ENCODE peak calls at places on chromosomes 11 and 22, in five cellular contexts. One of them, this sample, is unnamed.

GRCh38 chr11:62602141-62603071 is 741 bp upstream of the MTA2 start:
- DNase-seq in spleen: peak; percentile 91
- DNase-seq in IMR-90: peak; percentile 46
- DNase-seq in left ventricle myocardium inferior: peak; percentile 74
- DNase-seq in H1: no peak
- DNase-seq in this sample: peak; percentile 57

GRCh38 chr11:26319906-26320305 is 12.0 kb upstream of the ANO3 start:
- DNase-seq in spleen: no peak
- DNase-seq in IMR-90: no peak
- DNase-seq in left ventricle myocardium inferior: no peak
- DNase-seq in H1: no peak
- DNase-seq in this sample: no peak

GRCh38 chr11:81907996-81908395 is 825.7 kb downstream of the FAM181B start:
- DNase-seq in left ventricle myocardium inferior: no peak
- DNase-seq in IMR-90: no peak
- DNase-seq in H1: no peak
- DNase-seq in spleen: no peak
- DNase-seq in this sample: no peak

GRCh38 chr11:40129276-40129675 is 1330.2 kb downstream of the LRRC4C start:
- DNase-seq in spleen: no peak
- DNase-seq in left ventricle myocardium inferior: no peak
- DNase-seq in IMR-90: no peak
- DNase-seq in H1: no peak
- DNase-seq in this sample: no peak

GRCh38 chr11:116984589-116984988 is 113.6 kb downstream of the SIK3 start:
- DNase-seq in spleen: no peak
- DNase-seq in H1: no peak
- DNase-seq in left ventricle myocardium inferior: no peak
- DNase-seq in IMR-90: peak; percentile 98
- DNase-seq in this sample: no peak

GRCh38 chr11:88042238-88043032 is 132.8 kb downstream of the RAB38 start:
- DNase-seq in spleen: no peak
- DNase-seq in H1: no peak
- DNase-seq in left ventricle myocardium inferior: no peak
- DNase-seq in IMR-90: no peak
- DNase-seq in this sample: no peak

GRCh38 chr11:32427616-32427934 is 7.8 kb downstream of the WT1 start:
- DNase-seq in IMR-90: no peak
- DNase-seq in left ventricle myocardium inferior: no peak
- DNase-seq in spleen: no peak
- DNase-seq in H1: no peak
- DNase-seq in this sample: no peak

GRCh38 chr22:49240472-49240871 is 587.2 kb downstream of the BRD1 start:
- DNase-seq in IMR-90: no peak
- DNase-seq in left ventricle myocardium inferior: no peak
- DNase-seq in H1: no peak
- DNase-seq in spleen: peak; percentile 70
- DNase-seq in this sample: no peak

GRCh38 chr11:120127236-120127635 is 10.7 kb downstream of the TRIM29 start:
- DNase-seq in left ventricle myocardium inferior: no peak
- DNase-seq in IMR-90: no peak
- DNase-seq in H1: no peak
- DNase-seq in spleen: peak; percentile 37
- DNase-seq in this sample: no peak

GRCh38 chr11:81870815-81871214 is 862.8 kb downstream of the FAM181B start:
- DNase-seq in spleen: no peak
- DNase-seq in IMR-90: no peak
- DNase-seq in left ventricle myocardium inferior: no peak
- DNase-seq in H1: no peak
- DNase-seq in this sample: no peak

GRCh38 chr11:8917157-8917820 is 6.3 kb downstream of the AKIP1 start:
- DNase-seq in IMR-90: peak; percentile 93
- DNase-seq in H1: no peak
- DNase-seq in left ventricle myocardium inferior: no peak
- DNase-seq in spleen: no peak
- DNase-seq in this sample: no peak
- H3K27ac ChIP-seq in IMR-90: peak overlapping the region; percentile 93
- H3K27ac ChIP-seq in H1: no peak overlapping the region
- H3K27ac ChIP-seq in left ventricle myocardium inferior: peak overlapping the region; percentile 22
- H3K27ac ChIP-seq in spleen: peak overlapping the region; percentile 54
- H3K27ac ChIP-seq in this sample: no peak overlapping the region

DNA sequence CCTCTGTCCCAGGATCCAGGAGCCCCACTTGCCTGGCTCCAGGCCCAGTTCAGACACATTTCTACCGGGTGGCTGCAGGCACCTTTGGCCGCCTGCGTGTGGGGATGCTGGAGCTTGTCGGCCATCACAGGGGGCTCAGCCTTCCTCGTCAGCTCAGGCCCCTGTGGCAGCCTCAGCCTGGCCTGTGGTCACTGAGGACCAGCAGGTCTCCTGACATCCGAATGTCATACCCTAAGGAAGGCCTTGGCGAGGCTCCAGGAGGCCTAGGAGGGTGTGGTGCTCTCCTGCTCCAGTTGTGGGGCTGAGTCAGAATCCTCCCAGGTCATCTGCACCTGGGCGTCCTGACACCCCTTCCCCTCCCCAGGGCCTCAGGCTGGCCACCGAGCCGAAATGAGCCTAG is 14.9 kb upstream of the SOX10 start:
- DNase-seq in IMR-90: no peak
- DNase-seq in H1: no peak
- DNase-seq in spleen: no peak
- DNase-seq in left ventricle myocardium inferior: no peak
- DNase-seq in this sample: no peak
- TF ChIP-seq CTCF in IMR-90: no peak
- TF ChIP-seq CTCF in H1: no peak
- TF ChIP-seq CTCF in spleen: no peak
- TF ChIP-seq CTCF in left ventricle myocardium inferior: no peak
- TF ChIP-seq CTCF in this sample: no peak

GRCh38 chr11:65298655-65299179 is 15.9 kb upstream of the CDC42EP2 start:
- DNase-seq in left ventricle myocardium inferior: peak; percentile 76
- DNase-seq in spleen: peak; percentile 65
- DNase-seq in H1: no peak
- DNase-seq in IMR-90: peak; percentile 81
- DNase-seq in this sample: no peak

GRCh38 chr11:65295571-65296338 is 18.9 kb upstream of the CDC42EP2 start:
- DNase-seq in left ventricle myocardium inferior: no peak
- DNase-seq in H1: no peak
- DNase-seq in IMR-90: no peak
- DNase-seq in spleen: peak; percentile 42
- DNase-seq in this sample: no peak

GRCh38 chr11:65298131-65298535 is 16.5 kb upstream of the CDC42EP2 start:
- DNase-seq in left ventricle myocardium inferior: peak; percentile 93
- DNase-seq in spleen: peak; percentile 86
- DNase-seq in IMR-90: peak; percentile 78
- DNase-seq in H1: no peak
- DNase-seq in this sample: peak; percentile 75

GRCh38 chr11:65295001-65295400 is 19.7 kb upstream of the CDC42EP2 start:
- DNase-seq in IMR-90: no peak
- DNase-seq in spleen: no peak
- DNase-seq in left ventricle myocardium inferior: peak; percentile 49
- DNase-seq in H1: no peak
- DNase-seq in this sample: no peak

GRCh38 chr11:65297026-65297667 is 17.5 kb upstream of the CDC42EP2 start:
- DNase-seq in spleen: peak; percentile 72
- DNase-seq in IMR-90: no peak
- DNase-seq in left ventricle myocardium inferior: peak; percentile 60
- DNase-seq in H1: no peak
- DNase-seq in this sample: peak; percentile 38
- H3K27ac ChIP-seq in spleen: peak overlapping the region; percentile 84
- H3K27ac ChIP-seq in IMR-90: peak overlapping the region; percentile 66
- H3K27ac ChIP-seq in left ventricle myocardium inferior: peak overlapping the region; percentile 90
- H3K27ac ChIP-seq in H1: no peak overlapping the region
- H3K27ac ChIP-seq in this sample: peak overlapping the region; percentile 93

GRCh38 chr22:20988573-20989322 is 6.7 kb downstream of the LZTR1 start:
- DNase-seq in spleen: no peak
- DNase-seq in H1: no peak
- DNase-seq in left ventricle myocardium inferior: no peak
- DNase-seq in IMR-90: no peak
- DNase-seq in this sample: no peak
- TF ChIP-seq CTCF in spleen: no peak
- TF ChIP-seq CTCF in H1: peak; percentile 2
- TF ChIP-seq CTCF in left ventricle myocardium inferior: no peak
- TF ChIP-seq CTCF in IMR-90: no peak
- TF ChIP-seq CTCF in this sample: no peak

GRCh38 chr11:44944853-44945235 is 5.8 kb downstream of the TP53I11 start:
- DNase-seq in spleen: no peak
- DNase-seq in left ventricle myocardium inferior: no peak
- DNase-seq in H1: no peak
- DNase-seq in IMR-90: no peak
- DNase-seq in this sample: no peak

GRCh38 chr11:44944181-44944852 is 6.4 kb downstream of the TP53I11 start:
- DNase-seq in IMR-90: peak; percentile 10
- DNase-seq in left ventricle myocardium inferior: no peak
- DNase-seq in spleen: no peak
- DNase-seq in H1: peak; percentile 60
- DNase-seq in this sample: no peak

GRCh38 chr11:44942029-44942710 is 8.5 kb downstream of the TP53I11 start:
- DNase-seq in H1: no peak
- DNase-seq in spleen: no peak
- DNase-seq in left ventricle myocardium inferior: no peak
- DNase-seq in IMR-90: no peak
- DNase-seq in this sample: no peak

GRCh38 chr11:44943118-44943517 is 7.6 kb downstream of the TP53I11 start:
- DNase-seq in IMR-90: no peak
- DNase-seq in H1: no peak
- DNase-seq in left ventricle myocardium inferior: no peak
- DNase-seq in spleen: peak; percentile 90
- DNase-seq in this sample: no peak

DNA sequence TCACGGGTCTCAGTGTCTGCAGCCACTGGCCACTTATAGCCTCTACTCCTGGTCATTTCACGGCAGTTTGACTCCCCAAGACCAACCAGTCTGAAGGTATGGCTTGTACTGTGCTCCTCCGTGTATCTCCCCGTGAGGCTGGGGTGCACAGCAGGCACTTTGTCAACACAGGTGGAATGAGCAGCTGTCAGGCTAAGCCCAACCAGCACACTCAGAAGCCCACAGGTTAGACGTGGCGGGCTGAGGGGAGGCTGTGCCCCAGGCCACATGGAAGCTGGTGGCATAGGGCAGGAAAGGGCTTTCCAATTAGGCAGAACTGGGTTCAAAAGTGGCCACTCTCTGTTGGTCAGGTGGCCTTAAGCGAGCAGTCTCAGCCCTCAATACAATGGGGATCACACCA is 7.0 kb downstream of the TP53I11 start:
- DNase-seq in IMR-90: no peak
- DNase-seq in spleen: no peak
- DNase-seq in left ventricle myocardium inferior: no peak
- DNase-seq in H1: no peak
- DNase-seq in this sample: no peak
- H3K27ac ChIP-seq in IMR-90: no peak overlapping the region
- H3K27ac ChIP-seq in spleen: peak overlapping the region; percentile 92
- H3K27ac ChIP-seq in left ventricle myocardium inferior: peak overlapping the region; percentile 89
- H3K27ac ChIP-seq in H1: peak overlapping the region; percentile 9
- H3K27ac ChIP-seq in this sample: no peak overlapping the region

DNA sequence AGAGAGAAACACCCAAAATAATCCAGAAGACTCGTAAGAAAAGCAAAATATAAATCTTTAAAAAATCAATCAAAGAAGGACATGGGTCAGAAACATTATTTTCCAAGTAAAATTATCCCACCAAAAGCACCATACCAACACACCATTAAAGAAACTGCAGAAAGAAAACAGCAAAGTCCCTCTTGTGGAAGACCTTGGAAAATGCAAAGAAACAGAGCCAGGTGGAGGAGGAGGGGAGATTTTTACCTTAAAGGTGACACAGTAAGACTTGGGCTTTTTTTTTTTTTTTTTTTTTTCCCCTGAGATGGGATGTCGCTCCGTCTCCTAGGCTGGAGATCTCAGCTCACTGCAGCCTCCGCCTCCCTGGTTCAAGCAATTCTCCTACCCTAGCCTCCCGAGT is 123.8 kb downstream of the LARGE1 start:
- DNase-seq in IMR-90: no peak
- DNase-seq in spleen: no peak
- DNase-seq in left ventricle myocardium inferior: no peak
- DNase-seq in H1: no peak
- DNase-seq in this sample: no peak
- TF ChIP-seq CTCF in IMR-90: no peak
- TF ChIP-seq CTCF in spleen: no peak
- TF ChIP-seq CTCF in left ventricle myocardium inferior: no peak
- TF ChIP-seq CTCF in H1: peak; percentile 45
- TF ChIP-seq CTCF in this sample: no peak

GRCh38 chr11:130945945-130946344 is 29.7 kb upstream of the SNX19 start:
- DNase-seq in left ventricle myocardium inferior: peak; percentile 52
- DNase-seq in H1: no peak
- DNase-seq in spleen: no peak
- DNase-seq in IMR-90: peak; percentile 94
- DNase-seq in this sample: peak; percentile 60
- H3K27ac ChIP-seq in left ventricle myocardium inferior: peak overlapping the region; percentile 42
- H3K27ac ChIP-seq in H1: no peak overlapping the region
- H3K27ac ChIP-seq in spleen: no peak overlapping the region
- H3K27ac ChIP-seq in IMR-90: peak overlapping the region; percentile 38
- H3K27ac ChIP-seq in this sample: no peak overlapping the region

DNA sequence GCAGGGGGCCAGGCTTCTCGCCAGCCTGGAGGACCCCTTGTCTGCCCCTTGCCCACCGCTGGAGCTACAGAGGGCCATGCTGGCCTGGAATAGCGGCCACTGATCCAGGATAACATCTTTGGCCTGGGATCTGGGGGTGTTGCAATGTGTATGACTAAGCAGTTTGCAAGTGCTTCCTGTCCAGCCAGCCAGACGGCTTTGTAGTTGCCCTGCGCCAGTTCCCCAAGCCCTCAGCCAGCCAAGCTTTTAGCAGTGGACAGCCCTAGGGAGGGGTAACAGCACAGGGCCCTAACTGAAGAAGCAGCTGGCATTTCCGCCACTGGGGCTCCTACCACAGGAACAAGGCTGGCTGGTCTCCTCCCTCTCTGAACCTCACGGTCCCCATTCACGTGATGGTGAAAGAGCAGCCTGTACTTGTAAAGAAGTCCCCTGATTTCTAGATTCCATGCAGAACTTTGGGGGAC is 32.1 kb downstream of the UQCR10 start:
- DNase-seq in left ventricle myocardium inferior: peak; percentile 88
- DNase-seq in IMR-90: peak; percentile 94
- DNase-seq in H1: no peak
- DNase-seq in spleen: peak; percentile 90
- DNase-seq in this sample: peak; percentile 72
- TF ChIP-seq CTCF in left ventricle myocardium inferior: peak; percentile 42
- TF ChIP-seq CTCF in IMR-90: peak; percentile 19
- TF ChIP-seq CTCF in H1: no peak
- TF ChIP-seq CTCF in spleen: peak; percentile 29
- TF ChIP-seq CTCF in this sample: no peak